ENCODE peak calls at places on chromosomes 16 and 17, in five cellular contexts. One of them, this sample, is unnamed.

GRCh38 chr16:58102665-58103427 is 26.3 kb downstream of the CFAP20 start:
- DNase-seq in H1: no peak
- DNase-seq in body of pancreas: no peak
- DNase-seq in RWPE2: no peak
- DNase-seq in uterus: no peak
- DNase-seq in this sample: peak

GRCh38 chr17:59652119-59652518 is 32.4 kb downstream of the CLTC start:
- DNase-seq in H1: no peak
- DNase-seq in body of pancreas: no peak
- DNase-seq in RWPE2: no peak
- DNase-seq in uterus: no peak
- DNase-seq in this sample: no peak

GRCh38 chr17:14061666-14062560 is 7.4 kb upstream of the COX10 start:
- DNase-seq in H1: no peak
- DNase-seq in body of pancreas: no peak
- DNase-seq in RWPE2: no peak
- DNase-seq in uterus: no peak
- DNase-seq in this sample: peak

GRCh38 chr16:55324491-55325447 is 766 bp downstream of the IRX6 start:
- DNase-seq in H1: peak
- DNase-seq in body of pancreas: no peak
- DNase-seq in RWPE2: no peak
- DNase-seq in uterus: no peak
- DNase-seq in this sample: no peak

GRCh38 chr17:35051579-35052239 is 11.8 kb downstream of the RFFL start:
- DNase-seq in H1: no peak
- DNase-seq in body of pancreas: no peak
- DNase-seq in RWPE2: no peak
- DNase-seq in uterus: no peak
- DNase-seq in this sample: no peak

GRCh38 chr17:60256174-60256573 is 106.4 kb downstream of the CA4 start:
- DNase-seq in H1: no peak
- DNase-seq in body of pancreas: no peak
- DNase-seq in RWPE2: no peak
- DNase-seq in uterus: no peak
- DNase-seq in this sample: no peak

GRCh38 chr17:40448213-40448638 is 5.0 kb downstream of the IGFBP4 start:
- DNase-seq in H1: no peak
- DNase-seq in body of pancreas: peak
- DNase-seq in RWPE2: no peak
- DNase-seq in uterus: peak
- DNase-seq in this sample: peak

GRCh38 chr17:64180089-64180488 is 50.1 kb upstream of the ERN1 start:
- DNase-seq in H1: no peak
- DNase-seq in body of pancreas: no peak
- DNase-seq in RWPE2: no peak
- DNase-seq in uterus: no peak
- DNase-seq in this sample: no peak

GRCh38 chr16:6016530-6017184 is 919.1 kb upstream of the EEF2KMT start:
- DNase-seq in H1: no peak
- DNase-seq in body of pancreas: peak
- DNase-seq in RWPE2: no peak
- DNase-seq in uterus: no peak
- DNase-seq in this sample: no peak

GRCh38 chr16:10557750-10558149 is 22.6 kb downstream of the EMP2 start:
- DNase-seq in H1: no peak
- DNase-seq in body of pancreas: no peak
- DNase-seq in RWPE2: no peak
- DNase-seq in uterus: no peak
- DNase-seq in this sample: no peak

GRCh38 chr17:19021622-19022083 is 17.1 kb upstream of the FAM83G start:
- DNase-seq in H1: peak
- DNase-seq in body of pancreas: no peak
- DNase-seq in RWPE2: no peak
- DNase-seq in uterus: no peak
- DNase-seq in this sample: no peak

GRCh38 chr16:89322381-89323119 is 105.0 kb downstream of the ZNF778 start:
- DNase-seq in H1: no peak
- DNase-seq in body of pancreas: no peak
- DNase-seq in RWPE2: no peak
- DNase-seq in uterus: peak
- DNase-seq in this sample: peak

GRCh38 chr16:21611178-21611545 is 11.8 kb downstream of the METTL9 start:
- DNase-seq in H1: no peak
- DNase-seq in body of pancreas: no peak
- DNase-seq in RWPE2: no peak
- DNase-seq in uterus: no peak
- DNase-seq in this sample: no peak

GRCh38 chr16:54931041-54931756 is 534 bp downstream of the IRX5 start:
- DNase-seq in H1: peak
- DNase-seq in body of pancreas: peak
- DNase-seq in RWPE2: no peak
- DNase-seq in uterus: no peak
- DNase-seq in this sample: peak

GRCh38 chr16:53789159-53789558 is 85.2 kb downstream of the FTO start:
- DNase-seq in H1: no peak
- DNase-seq in body of pancreas: no peak
- DNase-seq in RWPE2: no peak
- DNase-seq in uterus: no peak
- DNase-seq in this sample: no peak

GRCh38 chr17:59371426-59372099 is 40.1 kb downstream of the YPEL2 start:
- DNase-seq in H1: no peak
- DNase-seq in body of pancreas: peak
- DNase-seq in RWPE2: no peak
- DNase-seq in uterus: peak
- DNase-seq in this sample: peak

GRCh38 chr16:64051826-64052225 is 1070.0 kb downstream of the CDH11 start:
- DNase-seq in H1: no peak
- DNase-seq in body of pancreas: no peak
- DNase-seq in RWPE2: no peak
- DNase-seq in uterus: no peak
- DNase-seq in this sample: no peak

GRCh38 chr16:74768239-74768638 is 6.4 kb downstream of the FA2H start:
- DNase-seq in H1: no peak
- DNase-seq in body of pancreas: no peak
- DNase-seq in RWPE2: no peak
- DNase-seq in uterus: no peak
- DNase-seq in this sample: no peak

GRCh38 chr17:63703029-63703428 is 3.1 kb upstream of the LIMD2 start:
- DNase-seq in H1: no peak
- DNase-seq in body of pancreas: no peak
- DNase-seq in RWPE2: no peak
- DNase-seq in uterus: no peak
- DNase-seq in this sample: no peak

DNA sequence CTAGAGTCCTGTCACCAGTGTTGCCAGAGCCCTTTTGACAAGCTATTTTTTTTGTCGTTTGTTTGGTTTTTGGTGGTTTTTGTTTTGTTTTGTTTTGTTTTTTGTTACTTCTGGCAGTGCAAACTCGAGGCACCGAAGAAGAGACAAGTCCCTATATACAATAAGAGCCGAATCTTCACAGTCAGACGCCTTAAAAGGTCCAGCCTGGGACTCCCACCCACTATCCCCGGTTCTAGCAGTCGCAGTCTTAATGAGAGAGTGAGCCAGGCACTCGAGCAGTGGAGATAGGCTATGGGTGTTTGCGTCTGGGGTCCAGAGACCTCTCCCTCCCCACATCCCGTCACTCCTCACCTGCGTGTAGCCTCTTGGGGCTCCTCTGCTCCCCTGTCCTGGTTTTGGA is 1.9 kb downstream of the OR1F1 start:
- DNase-seq in H1: no peak
- DNase-seq in body of pancreas: no peak
- DNase-seq in RWPE2: no peak
- DNase-seq in uterus: no peak
- DNase-seq in this sample: no peak
- H3K4me3 ChIP-seq in H1: peak
- H3K4me3 ChIP-seq in body of pancreas: no peak
- H3K4me3 ChIP-seq in RWPE2: peak
- H3K4me3 ChIP-seq in uterus: no peak
- H3K4me3 ChIP-seq in this sample: no peak

GRCh38 chr16:87146676-87147075 is 170.5 kb downstream of the C16orf95 start:
- DNase-seq in H1: no peak
- DNase-seq in body of pancreas: no peak
- DNase-seq in RWPE2: no peak
- DNase-seq in uterus: no peak
- DNase-seq in this sample: no peak

GRCh38 chr16:87149051-87149450 is 168.1 kb downstream of the C16orf95 start:
- DNase-seq in H1: no peak
- DNase-seq in body of pancreas: no peak
- DNase-seq in RWPE2: no peak
- DNase-seq in uterus: no peak
- DNase-seq in this sample: no peak

GRCh38 chr16:87143661-87144121 is 173.5 kb downstream of the C16orf95 start:
- DNase-seq in H1: no peak
- DNase-seq in body of pancreas: no peak
- DNase-seq in RWPE2: no peak
- DNase-seq in uterus: no peak
- DNase-seq in this sample: no peak

GRCh38 chr16:87144232-87144631 is 173.0 kb downstream of the C16orf95 start:
- DNase-seq in H1: no peak
- DNase-seq in body of pancreas: no peak
- DNase-seq in RWPE2: no peak
- DNase-seq in uterus: no peak
- DNase-seq in this sample: no peak

DNA sequence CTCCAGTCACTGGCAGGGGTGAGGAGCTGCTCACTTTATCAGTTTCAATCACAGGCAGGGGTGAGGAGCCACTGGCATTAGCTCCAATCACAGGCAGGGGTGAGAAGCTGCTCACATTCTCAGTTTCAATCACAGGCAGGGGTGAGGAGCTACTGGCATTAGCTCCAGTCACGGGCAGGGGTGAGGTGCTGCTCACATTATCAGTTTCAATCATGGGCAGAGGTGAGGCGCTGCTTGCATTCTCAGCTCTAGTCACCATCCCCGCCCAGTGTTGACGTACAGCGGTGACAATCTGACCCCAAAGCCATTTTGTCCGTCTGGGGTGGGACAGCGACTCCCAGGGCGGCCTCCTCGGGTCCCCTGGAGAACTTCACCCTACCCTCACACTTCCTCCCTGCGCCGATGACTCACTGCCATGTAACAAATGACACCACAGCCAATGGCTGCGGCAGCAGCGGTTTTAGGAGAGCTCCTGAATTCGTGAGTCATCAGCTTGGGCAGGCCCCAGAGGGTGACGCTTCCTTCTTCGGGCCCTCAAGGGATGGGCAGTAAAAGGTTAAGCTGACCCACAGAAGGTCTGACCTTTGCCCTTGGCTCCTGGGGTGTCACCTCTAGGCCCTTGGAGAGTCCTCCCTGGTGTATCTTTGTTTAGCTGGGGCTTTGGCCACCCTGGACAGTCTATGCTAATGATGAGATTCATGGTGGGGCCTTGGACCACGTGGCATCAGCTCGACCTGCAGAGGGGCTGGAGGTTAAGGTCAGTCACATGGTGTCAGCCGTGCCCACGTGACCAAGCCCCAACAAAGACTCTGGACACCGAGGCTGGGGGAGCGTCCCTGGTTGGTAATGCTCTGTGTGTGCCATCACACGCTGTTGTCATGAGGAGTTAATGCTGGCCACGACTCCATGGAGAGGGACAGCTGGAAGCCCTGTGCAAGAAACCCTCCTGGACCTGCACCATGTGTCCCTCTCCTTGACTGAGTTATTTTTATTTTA is 171.7 kb downstream of the C16orf95 start:
- DNase-seq in H1: no peak
- DNase-seq in body of pancreas: no peak
- DNase-seq in RWPE2: no peak
- DNase-seq in uterus: no peak
- DNase-seq in this sample: no peak
- TF ChIP-seq CTCF in H1: no peak
- TF ChIP-seq CTCF in body of pancreas: no peak
- TF ChIP-seq CTCF in RWPE2: no peak
- TF ChIP-seq CTCF in uterus: no peak
- TF ChIP-seq CTCF in this sample: no peak

DNA sequence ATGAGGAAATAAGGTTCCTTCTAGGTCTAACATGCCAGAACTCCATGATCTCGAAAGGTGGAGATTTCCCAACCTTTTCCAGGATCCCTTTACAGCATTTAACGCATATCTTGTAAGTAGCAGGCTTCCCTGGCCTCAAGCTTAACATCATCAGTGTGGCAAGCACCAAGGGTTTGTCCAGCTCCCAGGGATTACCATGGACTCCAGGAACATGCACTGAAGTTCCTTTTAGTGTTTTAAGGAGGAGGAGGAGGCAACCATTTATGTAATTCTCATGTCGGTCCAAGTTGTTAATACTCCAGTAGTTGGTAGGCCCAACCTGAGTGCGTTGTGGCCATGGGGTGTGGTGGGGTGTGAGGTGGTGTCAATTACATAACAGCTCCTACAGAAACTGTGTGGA is 11.8 kb upstream of the SKAP1 start:
- DNase-seq in H1: no peak
- DNase-seq in body of pancreas: no peak
- DNase-seq in RWPE2: no peak
- DNase-seq in uterus: no peak
- DNase-seq in this sample: no peak
- H3K4me3 ChIP-seq in H1: no peak
- H3K4me3 ChIP-seq in body of pancreas: no peak
- H3K4me3 ChIP-seq in RWPE2: no peak
- H3K4me3 ChIP-seq in uterus: no peak
- H3K4me3 ChIP-seq in this sample: no peak

DNA sequence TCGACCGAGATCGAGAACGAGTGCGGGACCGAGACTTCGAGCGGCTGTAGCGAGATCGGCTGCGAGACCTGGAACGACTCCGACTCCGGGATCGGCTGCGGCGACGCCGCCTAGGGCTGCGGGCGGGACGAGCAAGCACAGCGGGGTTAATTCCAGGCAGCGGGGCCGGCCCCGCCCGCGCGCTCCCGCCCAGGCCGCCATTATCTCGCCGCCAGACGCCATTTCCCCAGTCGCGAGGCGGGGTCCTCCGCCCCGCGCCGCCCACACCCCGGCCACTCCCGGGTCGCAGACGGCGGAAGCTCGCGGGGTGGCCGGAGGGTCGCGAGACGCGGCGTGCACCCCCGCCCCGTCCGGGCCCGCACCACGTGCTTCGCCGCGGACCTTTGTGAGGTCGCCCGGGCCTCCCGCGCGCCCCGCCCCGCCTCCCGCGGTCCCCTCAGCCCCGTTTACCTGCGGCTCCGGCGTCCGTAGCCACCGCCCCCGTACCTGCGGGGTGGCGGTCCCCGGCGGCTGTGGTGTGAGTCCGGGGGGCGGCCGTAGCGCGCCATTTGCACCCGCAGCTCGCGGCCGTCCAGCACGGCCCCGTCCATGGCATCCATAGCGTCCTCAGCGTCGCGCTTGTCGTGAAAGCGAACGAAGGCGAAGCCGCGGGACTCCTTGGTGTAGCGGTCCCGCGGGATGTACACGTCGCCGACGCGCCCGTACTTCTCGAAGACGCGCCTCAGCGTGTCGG is 616 bp downstream of the SRSF2 start:
- DNase-seq in H1: peak
- DNase-seq in body of pancreas: peak
- DNase-seq in RWPE2: no peak
- DNase-seq in uterus: peak
- DNase-seq in this sample: peak
- TF ChIP-seq CTCF in H1: peak
- TF ChIP-seq CTCF in body of pancreas: no peak
- TF ChIP-seq CTCF in RWPE2: no peak
- TF ChIP-seq CTCF in uterus: peak
- TF ChIP-seq CTCF in this sample: no peak

GRCh38 chr16:1159325-1159972 is 6.5 kb downstream of the CACNA1H start:
- DNase-seq in H1: no peak
- DNase-seq in body of pancreas: no peak
- DNase-seq in RWPE2: no peak
- DNase-seq in uterus: no peak
- DNase-seq in this sample: no peak
- H3K4me3 ChIP-seq in H1: no peak
- H3K4me3 ChIP-seq in body of pancreas: no peak
- H3K4me3 ChIP-seq in RWPE2: no peak
- H3K4me3 ChIP-seq in uterus: no peak
- H3K4me3 ChIP-seq in this sample: no peak

GRCh38 chr17:39153541-39154111 is 2.2 kb upstream of the PLXDC1 start:
- DNase-seq in H1: peak
- DNase-seq in body of pancreas: peak
- DNase-seq in RWPE2: no peak
- DNase-seq in uterus: peak
- DNase-seq in this sample: peak
- TF ChIP-seq CTCF in H1: no peak
- TF ChIP-seq CTCF in body of pancreas: no peak
- TF ChIP-seq CTCF in RWPE2: no peak
- TF ChIP-seq CTCF in uterus: peak
- TF ChIP-seq CTCF in this sample: peak